ENCODE peak calls at places on chromosomes 2 and 18, in four cellular contexts. N is bronchial epithelial cell, Q is uterus, E is HTR-8/SVneo. J is an unnamed sample.

GRCh38 chr2:112626604-112627059 is 19.1 kb upstream of the SLC20A1 start:
- DNase-seq in Q (peak; percentile 44), E (peak; percentile 54), N (no peak), J (peak; percentile 80)

GRCh38 chr18:10727477-10727876 is 201.7 kb downstream of the NAPG start:
- DNase-seq in Q (no peak), E (no peak), N (no peak), J (no peak)

GRCh38 chr18:56873441-56874140 is 222.4 kb downstream of the WDR7 start:
- DNase-seq in Q (no peak), E (no peak), N (no peak), J (no peak)

GRCh38 chr2:85355073-85355410 is 473 bp downstream of the ELMOD3 start:
- DNase-seq in Q (peak; percentile 19), E (no peak), N (no peak), J (no peak)

GRCh38 chr2:193868833-193869232 is 1674.1 kb upstream of the TMEFF2 start:
- DNase-seq in N (peak; percentile 9), Q (no peak), E (no peak), J (no peak)

GRCh38 chr18:686339-687111 is 25.9 kb downstream of the ENOSF1 start:
- DNase-seq in Q (no peak), E (no peak), N (no peak), J (no peak)

GRCh38 chr2:85523062-85523905 is 15.7 kb upstream of the MAT2A start:
- DNase-seq in N (no peak), E (no peak), Q (no peak), J (no peak)

GRCh38 chr2:99956232-99957030 is 186.0 kb downstream of the AFF3 start:
- DNase-seq in N (no peak), Q (no peak), E (no peak), J (no peak)

GRCh38 chr18:69636529-69637301 is 236.0 kb downstream of the DOK6 start:
- DNase-seq in N (no peak), Q (no peak), E (no peak), J (peak; percentile 12)

GRCh38 chr2:120447122-120447785 is 101.3 kb downstream of the INHBB start:
- DNase-seq in N (no peak), Q (no peak), E (no peak), J (no peak)

GRCh38 chr2:165161510-165161909 is 42.3 kb downstream of the SCN3A start:
- DNase-seq in N (peak; percentile 24), E (no peak), Q (no peak), J (no peak)

GRCh38 chr2:15031745-15032240 is 399.3 kb downstream of the LRATD1 start:
- DNase-seq in E (no peak), N (no peak), Q (no peak), J (no peak)

GRCh38 chr2:67259581-67260347 is 137.4 kb upstream of the ETAA1 start:
- DNase-seq in Q (peak; percentile 69), N (peak; percentile 98), E (peak; percentile 35), J (no peak)

GRCh38 chr18:63266888-63267790 is 52.4 kb downstream of the BCL2 start:
- DNase-seq in N (no peak), Q (no peak), E (no peak), J (no peak)

GRCh38 chr2:159893439-159893838 is 95.4 kb upstream of the CD302 start:
- DNase-seq in N (no peak), E (no peak), Q (no peak), J (no peak)

GRCh38 chr2:176325732-176326131 is 56.5 kb downstream of the MTX2 start:
- DNase-seq in N (no peak), E (no peak), Q (no peak), J (no peak)

GRCh38 chr2:23498941-23499340 is 114.0 kb downstream of the KLHL29 start:
- DNase-seq in Q (no peak), N (no peak), E (no peak), J (no peak)

GRCh38 chr2:100392715-100393114 is 24.8 kb downstream of the CHST10 start:
- DNase-seq in E (no peak), N (no peak), Q (no peak), J (no peak)

GRCh38 chr2:47616506-47616905 is 166.4 kb upstream of the MSH6 start:
- DNase-seq in E (no peak), Q (no peak), N (peak; percentile 5), J (no peak)

GRCh38 chr2:1504311-1504750 is 91.1 kb downstream of the TPO start:
- DNase-seq in Q (no peak), N (no peak), E (no peak), J (no peak)

GRCh38 chr2:121303531-121304263 is 18.7 kb upstream of the TFCP2L1 start:
- DNase-seq in E (no peak), N (no peak), Q (no peak), J (no peak)